ENCODE peak calls at places on chromosomes 12 and 14, in six cellular contexts. H, Q, F, J, R and I are unnamed samples.
A peak's percentile ranks its signal among the peaks of the same experiment; 100 is the strongest.

GRCh38 chr12:107033758-107034739 is 47.1 kb upstream of the MTERF2 start:
- DNase-seq in H (no peak), Q (no peak), F (no peak), J (no peak), R (no peak), I (no peak)

GRCh38 chr12:10590976-10591375 is 22.4 kb downstream of the MAGOHB start:
- DNase-seq in H (no peak), Q (no peak), F (no peak), J (no peak), R (no peak), I (no peak)

GRCh38 chr12:115866909-115867525 is 410.5 kb downstream of the MED13L start:
- DNase-seq in H (no peak), Q (no peak), F (peak; percentile 66), J (no peak), R (no peak), I (no peak)

GRCh38 chr12:111825509-111825908 is 16.5 kb upstream of the MAPKAPK5 start:
- DNase-seq in H (no peak), Q (no peak), F (no peak), J (no peak), R (no peak), I (no peak)

GRCh38 chr14:91893659-91894058 is 26.3 kb upstream of the TC2N start:
- DNase-seq in H (no peak), Q (peak; percentile 14), F (no peak), J (no peak), R (no peak), I (no peak)

GRCh38 chr12:68804654-68805591 is 3.1 kb upstream of the MDM2 start:
- DNase-seq in H (no peak), Q (no peak), F (no peak), J (peak; percentile 62), R (no peak), I (no peak)

GRCh38 chr14:72736348-72736747 is 157.6 kb downstream of the DPF3 start:
- DNase-seq in H (no peak), Q (peak; percentile 84), F (peak; percentile 27), J (no peak), R (no peak), I (no peak)

GRCh38 chr14:99382781-99383456 is 97.7 kb downstream of the SETD3 start:
- DNase-seq in H (no peak), Q (peak; percentile 48), F (peak; percentile 78), J (no peak), R (no peak), I (no peak)

GRCh38 chr14:68695326-68695768 is 97.5 kb downstream of the ZFP36L1 start:
- DNase-seq in H (no peak), Q (peak; percentile 98), F (peak; percentile 99), J (no peak), R (peak; percentile 53), I (peak; percentile 91)

DNA sequence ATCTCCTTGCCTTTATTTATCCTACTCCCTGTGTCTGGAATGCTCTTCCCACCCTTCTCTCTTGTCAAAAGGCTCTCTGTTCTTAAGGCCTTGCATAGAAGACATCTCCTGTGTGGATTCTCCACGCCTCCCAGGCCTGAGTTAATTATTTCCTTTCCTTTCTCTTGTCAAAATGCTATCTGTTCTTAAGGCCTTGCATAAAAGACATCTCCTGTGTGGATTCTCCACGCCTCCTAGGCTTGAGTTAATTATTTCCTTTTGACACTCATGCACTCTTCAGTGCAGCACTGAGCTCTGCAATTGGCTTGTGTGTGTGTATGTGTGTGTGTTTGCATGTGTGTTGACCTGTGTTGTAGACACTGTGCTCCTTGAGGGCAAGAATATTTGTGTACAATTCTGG is 52.1 kb upstream of the DCD start:
- DNase-seq in H (no peak), Q (no peak), F (no peak), J (no peak), R (no peak), I (no peak)
- H3K27me3 ChIP-seq in H (no peaks in the 10 kb centered on the region), Q (no peaks in the 10 kb centered on the region), F (peaks cover 61% of the 10 kb centered on the region), J (no peaks in the 10 kb centered on the region), R (no peaks in the 10 kb centered on the region), I (peaks cover 41% of the 10 kb centered on the region)

GRCh38 chr14:59190372-59190771 is 1.9 kb downstream of the DAAM1 start:
- DNase-seq in H (no peak), Q (no peak), F (peak; percentile 63), J (no peak), R (no peak), I (no peak)

GRCh38 chr14:59189822-59190368 is 1.4 kb downstream of the DAAM1 start:
- DNase-seq in H (peak; percentile 86), Q (peak; percentile 92), F (peak; percentile 99), J (peak; percentile 61), R (peak; percentile 79), I (peak; percentile 69)

GRCh38 chr14:59187802-59188460 is 536 bp upstream of the DAAM1 start:
- DNase-seq in H (peak; percentile 71), Q (no peak), F (peak; percentile 48), J (no peak), R (no peak), I (no peak)

GRCh38 chr14:59189281-59189821 is 884 bp downstream of the DAAM1 start:
- DNase-seq in H (peak; percentile 64), Q (no peak), F (peak; percentile 52), J (peak; percentile 88), R (peak; percentile 59), I (no peak)

DNA sequence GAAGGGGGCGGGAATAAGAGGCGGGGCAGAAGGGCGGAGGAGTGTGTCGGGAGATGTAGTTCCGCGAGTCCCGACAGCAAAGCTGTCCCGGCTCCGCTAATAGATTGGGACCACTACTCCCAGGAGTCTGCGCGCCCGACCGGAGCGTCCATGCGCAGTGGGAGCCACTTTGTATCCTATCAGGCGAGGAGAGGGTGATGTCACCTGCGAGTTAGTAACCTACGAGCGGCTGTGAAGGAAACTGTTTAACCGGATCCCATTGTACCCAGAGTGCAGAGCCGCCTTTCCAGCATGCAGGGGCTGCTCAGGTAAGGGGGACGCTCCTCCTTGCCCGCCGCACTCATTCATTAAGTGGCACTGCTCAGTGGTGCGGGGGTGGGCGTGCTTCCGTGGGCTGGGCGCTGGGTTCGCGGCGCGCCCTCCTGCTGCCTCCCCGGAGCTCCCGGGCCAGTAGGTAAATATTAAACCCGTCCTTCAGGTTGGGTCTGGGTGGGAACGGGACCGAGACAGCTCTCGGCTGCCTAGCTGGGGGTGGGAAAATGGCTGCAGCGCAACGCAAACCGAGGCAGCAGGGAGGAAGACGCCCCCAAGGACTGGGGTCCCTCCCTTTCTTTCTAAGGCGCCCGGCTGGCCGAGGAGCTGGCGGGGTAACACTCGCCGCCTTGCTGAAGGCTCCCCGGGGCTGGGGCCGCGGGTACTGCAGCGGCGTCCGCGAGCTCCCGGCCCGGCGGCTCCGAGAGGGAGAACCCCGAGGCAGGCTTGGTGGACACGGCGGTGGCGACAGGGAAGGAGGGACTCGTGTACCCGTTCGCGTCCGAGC is at the start of gene DAAM1:
- DNase-seq in H (peak; percentile 99), Q (peak; percentile 97), F (peak; percentile 100), J (peak; percentile 96), R (peak; percentile 96), I (peak; percentile 93)
- H3K27me3 ChIP-seq in H (no peaks in the 10 kb centered on the region), Q (no peaks in the 10 kb centered on the region), F (peaks cover 29% of the 10 kb centered on the region), J (no peaks in the 10 kb centered on the region), R (no peaks in the 10 kb centered on the region), I (peaks cover 30% of the 10 kb centered on the region)

GRCh38 chr12:22056607-22057006 is 10.6 kb downstream of the CMAS start:
- DNase-seq in H (no peak), Q (no peak), F (no peak), J (no peak), R (no peak), I (no peak)
- H3K27me3 ChIP-seq in H (no peaks in the 10 kb centered on the region), Q (no peaks in the 10 kb centered on the region), F (no peaks in the 10 kb centered on the region), J (no peaks in the 10 kb centered on the region), R (no peaks in the 10 kb centered on the region), I (no peaks in the 10 kb centered on the region)

GRCh38 chr12:113088971-113089756 is 32.6 kb downstream of the DTX1 start:
- DNase-seq in H (peak; percentile 55), Q (no peak), F (no peak), J (peak; percentile 75), R (no peak), I (no peak)

GRCh38 chr12:113088037-113088436 is 31.5 kb downstream of the DTX1 start:
- DNase-seq in H (no peak), Q (no peak), F (no peak), J (no peak), R (no peak), I (no peak)

GRCh38 chr12:113091506-113091905 is 35.0 kb downstream of the DTX1 start:
- DNase-seq in H (no peak), Q (no peak), F (no peak), J (no peak), R (no peak), I (no peak)

GRCh38 chr12:113090740-113091139 is 34.2 kb downstream of the DTX1 start:
- DNase-seq in H (no peak), Q (no peak), F (no peak), J (peak; percentile 73), R (no peak), I (no peak)

DNA sequence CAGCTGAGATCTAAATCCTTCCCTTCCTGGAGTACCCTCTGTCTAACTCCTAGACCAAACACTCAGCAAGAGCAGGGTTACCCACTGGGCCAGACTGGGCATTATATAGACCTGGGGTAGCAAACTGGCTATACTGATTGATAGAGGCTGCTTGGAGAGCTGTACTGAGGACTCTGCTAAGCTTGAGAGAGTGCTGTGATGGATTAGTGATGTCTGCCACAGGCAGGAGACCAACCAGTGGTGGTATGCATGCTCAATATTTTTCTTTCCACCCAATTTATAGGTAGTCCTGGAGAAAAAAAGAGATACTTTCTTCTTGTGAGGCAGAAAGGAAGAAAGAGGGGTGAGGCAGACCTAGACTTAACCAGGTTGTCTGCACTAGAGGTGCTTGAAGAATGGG is 33.3 kb downstream of the DTX1 start:
- DNase-seq in H (no peak), Q (no peak), F (no peak), J (no peak), R (no peak), I (no peak)
- H3K27me3 ChIP-seq in H (no peaks in the 10 kb centered on the region), Q (no peaks in the 10 kb centered on the region), F (peaks cover 5% of the 10 kb centered on the region), J (peaks cover 5% of the 10 kb centered on the region), R (no peaks in the 10 kb centered on the region), I (no peaks in the 10 kb centered on the region)

DNA sequence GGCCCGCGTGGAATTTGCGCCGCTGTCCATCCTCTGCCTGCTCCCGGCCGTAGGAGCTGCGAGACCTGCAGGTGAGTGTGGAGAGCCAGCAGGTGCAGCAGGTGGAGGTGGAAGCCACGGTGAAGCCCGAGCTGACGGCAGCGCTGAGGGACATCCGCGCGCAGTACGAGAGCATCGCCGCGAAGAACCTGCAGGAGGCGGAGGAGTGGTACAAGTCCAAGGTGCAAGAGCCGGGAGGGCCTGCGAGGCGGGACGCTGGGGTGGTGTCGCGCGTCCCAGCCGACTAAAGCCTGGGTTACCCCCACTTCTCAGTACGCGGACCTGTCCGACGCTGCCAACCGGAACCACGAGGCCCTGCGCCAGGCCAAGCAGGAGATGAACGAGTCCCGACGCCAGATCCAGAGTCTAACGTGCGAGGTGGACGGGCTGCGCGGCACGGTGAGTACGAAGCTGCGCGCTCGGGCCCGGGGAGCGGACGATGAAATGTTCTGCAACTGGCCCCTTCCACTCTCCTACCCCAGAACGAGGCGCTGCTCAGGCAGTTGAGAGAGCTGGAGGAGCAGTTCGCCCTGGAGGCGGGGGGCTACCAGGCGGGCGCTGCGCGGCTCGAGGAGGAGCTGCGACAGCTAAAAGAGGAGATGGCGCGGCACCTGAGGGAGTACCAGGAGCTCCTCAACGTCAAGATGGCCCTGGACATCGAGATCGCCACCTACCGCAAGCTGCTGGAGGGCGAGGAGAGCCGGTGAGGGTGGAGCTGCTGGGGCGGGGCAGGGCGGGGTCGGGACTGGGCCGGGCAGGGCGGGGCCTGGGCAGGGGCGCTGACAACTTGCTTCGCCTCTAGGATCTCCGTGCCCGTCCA is 2.1 kb downstream of the PRPH start:
- DNase-seq in H (no peak), Q (no peak), F (peak; percentile 79), J (peak; percentile 82), R (no peak), I (peak; percentile 62)
- H3K27me3 ChIP-seq in H (peaks cover 39% of the 10 kb centered on the region), Q (peaks cover 29% of the 10 kb centered on the region), F (no peaks in the 10 kb centered on the region), J (peaks cover 42% of the 10 kb centered on the region), R (peaks cover 5% of the 10 kb centered on the region), I (no peaks in the 10 kb centered on the region)

GRCh38 chr12:120366884-120367251 is 2.1 kb downstream of the MSI1 start:
- DNase-seq in H (no peak), Q (no peak), F (no peak), J (no peak), R (no peak), I (no peak)
- H3K27me3 ChIP-seq in H (peaks cover 49% of the 10 kb centered on the region), Q (peaks cover 47% of the 10 kb centered on the region), F (peaks cover 41% of the 10 kb centered on the region), J (peaks cover 37% of the 10 kb centered on the region), R (no peaks in the 10 kb centered on the region), I (peaks cover 18% of the 10 kb centered on the region)